ENCODE peak calls at places on chromosomes 7 and 10, in six cellular contexts. G is cardiac fibroblast, L is suprapubic skin, Q is GM13977, B is heart right ventricle, H is fibroblast of pulmonary artery. J is an unnamed sample.

GRCh38 chr10:101644002-101644401 is 51.0 kb downstream of the FBXW4 start:
- DNase-seq in Q (no peak), L (no peak), G (no peak), H (no peak), B (no peak), J (no peak)

GRCh38 chr7:81845628-81846259 is 75.9 kb upstream of the HGF start:
- DNase-seq in G (peak; percentile 64), B (no peak), H (peak; percentile 55), Q (no peak), L (no peak), J (no peak)

GRCh38 chr10:4595920-4596319 is 230.1 kb upstream of the AKR1E2 start:
- DNase-seq in G (peak; percentile 71), L (no peak), H (peak; percentile 43), B (no peak), Q (no peak), J (no peak)

GRCh38 chr10:107492389-107492788 is 327.9 kb upstream of the SORCS1 start:
- DNase-seq in L (no peak), Q (no peak), G (no peak), H (no peak), B (no peak), J (no peak)

GRCh38 chr7:28155964-28156363 is 24.6 kb downstream of the JAZF1 start:
- DNase-seq in Q (no peak), L (no peak), B (no peak), G (peak; percentile 86), H (peak; percentile 71), J (no peak)

GRCh38 chr7:140542226-140542625 is 62.9 kb upstream of the MKRN1 start:
- DNase-seq in G (peak; percentile 77), H (peak; percentile 77), B (peak; percentile 50), Q (no peak), L (no peak), J (no peak)

GRCh38 chr10:26879744-26880143 is 19.0 kb upstream of the ABI1 start:
- DNase-seq in H (no peak), L (no peak), G (no peak), B (no peak), Q (no peak), J (no peak)

GRCh38 chr10:103548006-103548405 is 54.5 kb downstream of the NEURL1 start:
- DNase-seq in H (no peak), B (no peak), L (no peak), G (no peak), Q (no peak), J (peak; percentile 9)

GRCh38 chr10:5297466-5297865 is 67.3 kb upstream of the UCN3 start:
- DNase-seq in Q (no peak), L (peak; percentile 79), G (peak; percentile 92), B (peak; percentile 36), H (peak; percentile 93), J (no peak)

GRCh38 chr7:51459809-51460208 is 143.2 kb upstream of the COBL start:
- DNase-seq in B (no peak), Q (no peak), L (no peak), H (no peak), G (no peak), J (no peak)

GRCh38 chr7:94008537-94008936 is 4.4 kb upstream of the BET1 start:
- DNase-seq in Q (no peak), G (peak; percentile 57), H (peak; percentile 18), B (no peak), L (no peak), J (no peak)

GRCh38 chr10:49169776-49170175 is 18.4 kb downstream of the TMEM273 start:
- DNase-seq in Q (no peak), H (no peak), G (no peak), B (peak; percentile 1), L (no peak), J (no peak)

GRCh38 chr7:86598311-86598710 is 45.4 kb upstream of the GRM3 start:
- DNase-seq in B (no peak), G (no peak), H (no peak), L (no peak), Q (no peak), J (no peak)

DNA sequence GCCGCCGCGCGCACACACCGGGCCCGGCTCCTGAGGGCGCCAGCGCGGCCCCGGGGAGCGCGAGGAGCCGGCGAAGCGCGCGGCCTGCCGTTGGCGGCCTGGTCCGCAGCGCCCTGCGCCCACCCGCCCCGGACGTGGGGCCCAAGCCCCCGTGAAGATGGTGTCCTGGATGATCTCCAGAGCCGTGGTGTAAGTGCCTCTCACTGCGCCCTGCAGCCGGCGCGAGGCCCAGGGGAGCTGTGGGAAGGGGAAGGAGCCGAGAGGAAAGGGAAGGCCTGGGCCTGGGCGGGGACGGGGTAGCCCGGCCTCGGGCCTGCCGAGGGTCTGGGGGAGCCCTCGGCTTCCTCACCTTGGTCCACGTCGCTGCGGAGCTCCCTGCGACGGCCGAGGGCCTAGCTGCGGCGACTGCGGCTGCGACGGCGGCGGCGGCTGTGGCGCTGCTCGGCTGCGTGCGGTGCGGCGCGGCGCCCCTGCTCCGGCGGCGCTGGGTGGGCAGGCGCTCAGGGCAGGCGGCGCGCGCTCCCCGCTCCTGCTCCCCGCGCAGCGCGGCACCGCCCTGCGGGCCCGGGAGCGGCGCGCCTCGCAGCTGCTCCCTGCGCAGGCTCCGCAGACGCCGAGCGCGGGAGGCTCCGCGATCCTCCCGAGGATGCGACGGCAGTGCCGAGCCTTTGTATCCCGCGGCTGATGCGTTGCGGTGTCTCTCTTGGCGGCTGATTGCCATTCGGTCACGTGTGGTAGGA is at the start of gene REEP3:
- DNase-seq in H (peak; percentile 74), B (peak; percentile 68), L (peak; percentile 83), G (peak; percentile 71), Q (peak; percentile 84), J (peak; percentile 84)
- TF ChIP-seq CTCF in H (no peak), B (no peak), L (no peak), G (no peak), Q (no peak), J (no peak)

GRCh38 chr10:79193694-79194382 is 125.1 kb downstream of the ZMIZ1 start:
- DNase-seq in H (no peak), B (no peak), Q (no peak), G (no peak), L (no peak), J (no peak)
- TF ChIP-seq CTCF in H (no peak), B (no peak), Q (no peak), G (no peak), L (no peak), J (no peak)

DNA sequence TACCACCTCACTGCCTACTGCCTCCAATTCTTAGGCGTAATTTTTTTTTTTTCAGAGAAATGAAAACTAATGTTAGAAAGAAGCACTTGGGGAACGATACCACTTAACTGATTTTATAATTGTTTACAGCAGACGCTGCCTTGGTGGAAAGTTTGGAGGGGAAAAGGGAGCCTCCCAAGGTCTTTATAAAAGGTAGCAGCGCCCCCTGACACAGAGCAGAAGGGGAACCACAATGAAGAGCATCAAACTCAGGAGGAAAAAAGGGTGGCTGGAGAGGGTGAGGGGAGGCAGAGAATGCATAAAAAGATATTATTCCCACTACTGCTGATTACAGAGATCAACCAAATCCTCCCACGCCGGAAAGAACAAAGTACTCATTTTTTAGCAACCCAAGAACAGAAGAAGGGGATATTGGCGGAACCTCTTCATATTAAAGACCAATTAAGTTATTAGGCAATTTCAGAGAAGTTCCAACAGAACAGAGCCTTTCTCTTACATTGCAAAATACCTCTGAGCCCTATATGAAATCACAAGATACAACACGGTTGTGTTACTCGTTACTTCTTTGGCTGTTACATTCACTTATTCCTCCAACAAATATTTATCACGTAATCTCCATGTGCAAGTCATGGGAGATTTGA is 135.8 kb downstream of the TEX36 start:
- DNase-seq in L (no peak), G (no peak), H (no peak), B (no peak), Q (no peak), J (no peak)
- TF ChIP-seq CTCF in L (no peak), G (no peak), H (no peak), B (no peak), Q (no peak), J (no peak)

DNA sequence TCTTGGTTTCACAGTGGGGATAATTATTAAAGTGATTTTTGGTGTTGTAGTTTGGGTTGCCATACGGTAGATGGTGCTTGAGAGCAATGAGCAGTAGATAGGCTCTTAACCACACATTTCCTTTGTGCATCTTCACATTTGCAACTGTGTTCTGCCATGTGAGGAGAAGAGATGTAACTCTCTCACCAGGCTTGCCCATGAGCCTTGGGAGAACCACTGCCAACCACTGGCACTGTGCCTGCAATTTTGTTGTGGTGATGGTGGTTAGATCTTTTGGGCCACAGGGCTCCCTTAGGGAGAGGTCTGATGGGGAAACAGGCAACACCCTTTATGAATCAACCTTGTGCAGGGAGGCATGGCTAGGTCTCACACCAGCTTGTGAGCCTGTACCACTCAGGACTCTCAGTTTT is 204.3 kb downstream of the CCDC7 start:
- DNase-seq in L (no peak), G (peak; percentile 5), H (peak; percentile 1), Q (peak; percentile 10), B (no peak), J (no peak)
- TF ChIP-seq CTCF in L (no peak), G (no peak), H (no peak), Q (peak; percentile 23), B (no peak), J (no peak)

GRCh38 chr7:104005197-104005596 is 15.7 kb upstream of the RELN start:
- DNase-seq in G (peak; percentile 59), L (no peak), B (no peak), H (no peak), Q (no peak), J (no peak)
- TF ChIP-seq CTCF in G (no peak), L (no peak), B (no peak), H (no peak), Q (no peak), J (no peak)

GRCh38 chr7:17654940-17655339 is 285.4 kb downstream of the SNX13 start:
- DNase-seq in H (no peak), B (no peak), G (no peak), Q (no peak), L (no peak), J (no peak)
- TF ChIP-seq CTCF in H (no peak), B (no peak), G (no peak), Q (no peak), L (no peak), J (no peak)

DNA sequence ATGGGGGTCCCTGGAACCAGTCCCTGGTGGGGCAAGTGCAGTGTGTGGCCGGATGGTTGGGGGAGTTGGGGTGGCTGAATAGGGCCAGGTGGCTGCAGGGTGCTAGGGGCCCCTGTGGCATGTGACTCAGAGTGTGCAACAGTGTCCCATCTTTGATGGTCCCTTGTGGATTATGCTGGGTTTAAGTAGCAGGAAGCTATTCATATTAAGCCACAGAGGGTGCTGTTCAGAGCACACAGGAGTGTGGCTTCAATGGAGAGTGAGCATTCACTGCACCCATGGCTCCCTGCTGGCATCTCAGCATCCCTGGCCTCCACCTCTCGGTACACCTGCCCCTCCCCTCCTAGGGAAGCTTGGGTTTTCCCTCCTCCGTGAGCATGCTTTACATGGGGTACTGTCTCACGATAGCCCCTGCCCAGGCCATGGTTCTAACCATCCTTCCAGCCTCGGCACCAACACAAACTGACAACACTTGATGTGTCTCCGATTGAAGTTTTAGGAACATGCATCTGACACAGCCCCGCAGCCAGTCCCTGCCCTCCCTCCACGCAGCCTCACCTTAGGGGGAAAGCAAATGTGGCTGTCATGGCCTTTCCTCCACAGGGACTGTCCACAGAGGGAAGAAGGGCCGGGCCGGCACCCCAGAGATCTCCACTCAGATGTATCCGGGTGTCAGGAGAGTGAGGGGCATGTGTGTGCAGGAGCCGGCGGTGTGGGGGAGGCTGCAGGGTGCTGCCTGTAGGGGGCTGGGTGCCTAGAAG is 30.4 kb upstream of the PPIF start:
- DNase-seq in B (no peak), G (peak; percentile 18), H (no peak), L (no peak), Q (peak; percentile 62), J (no peak)
- TF ChIP-seq CTCF in B (no peak), G (no peak), H (no peak), L (no peak), Q (peak; percentile 2), J (no peak)

GRCh38 chr10:82981137-82981723 is 1106.2 kb downstream of the NRG3 start:
- DNase-seq in L (no peak), Q (no peak), B (no peak), G (peak; percentile 72), H (peak; percentile 29), J (no peak)
- TF ChIP-seq CTCF in L (no peak), Q (no peak), B (no peak), G (no peak), H (no peak), J (no peak)